ENCODE peak calls at places on chromosome 1, in four cellular contexts. O, R, M and Q are unnamed samples.
A peak's percentile ranks its signal among the peaks of the same experiment; 100 is the strongest.

GRCh38 chr1:31769720-31770390 is 5.7 kb upstream of the ADGRB2 start:
- DNase-seq in O (no peak), R (no peak), M (no peak), Q (no peak)

GRCh38 chr1:3663999-3664699 is 11.8 kb downstream of the TP73 start:
- DNase-seq in O (peak; percentile 13), R (no peak), M (no peak), Q (no peak)

GRCh38 chr1:27564710-27565649 is 39.0 kb downstream of the AHDC1 start:
- DNase-seq in O (no peak), R (no peak), M (no peak), Q (no peak)

GRCh38 chr1:224457782-224458144 is 23.2 kb upstream of the WDR26 start:
- DNase-seq in O (no peak), R (no peak), M (no peak), Q (no peak)

GRCh38 chr1:223834660-223835263 is 11.0 kb downstream of the TP53BP2 start:
- DNase-seq in O (no peak), R (no peak), M (no peak), Q (no peak)

GRCh38 chr1:94299627-94300552 is 62.5 kb upstream of the ARHGAP29 start:
- DNase-seq in O (no peak), R (no peak), M (no peak), Q (peak; percentile 41)

GRCh38 chr1:86906419-86906818 is 7.5 kb downstream of the SELENOF start:
- DNase-seq in O (no peak), R (no peak), M (peak; percentile 16), Q (no peak)

GRCh38 chr1:117843791-117844190 is 85.6 kb downstream of the GDAP2 start:
- DNase-seq in O (no peak), R (no peak), M (no peak), Q (no peak)

GRCh38 chr1:5265416-5266075 is 611.1 kb downstream of the AJAP1 start:
- DNase-seq in O (no peak), R (no peak), M (no peak), Q (no peak)

GRCh38 chr1:26771643-26772321 is 16.0 kb upstream of the PIGV start:
- DNase-seq in O (no peak), R (peak; percentile 95), M (peak; percentile 25), Q (peak; percentile 77)

GRCh38 chr1:201282931-201283829 is at the start of gene PKP1:
- DNase-seq in O (peak; percentile 44), R (no peak), M (no peak), Q (no peak)

GRCh38 chr1:204445860-204446412 is 34.3 kb upstream of the PPP1R15B start:
- DNase-seq in O (peak; percentile 92), R (peak; percentile 79), M (peak; percentile 88), Q (peak; percentile 18)

GRCh38 chr1:86502721-86503430 is 34.1 kb downstream of the CLCA1 start:
- DNase-seq in O (peak; percentile 68), R (no peak), M (no peak), Q (peak; percentile 6)

GRCh38 chr1:230074762-230075161 is 7.7 kb downstream of the GALNT2 start:
- DNase-seq in O (no peak), R (no peak), M (no peak), Q (no peak)

GRCh38 chr1:63728611-63729226 is 45.1 kb upstream of the ROR1 start:
- DNase-seq in O (peak; percentile 38), R (no peak), M (no peak), Q (no peak)

GRCh38 chr1:10105484-10105883 is 72.7 kb downstream of the UBE4B start:
- DNase-seq in O (no peak), R (no peak), M (no peak), Q (no peak)

GRCh38 chr1:54604051-54604450 is 19.3 kb downstream of the FAM151A start:
- DNase-seq in O (no peak), R (no peak), M (no peak), Q (no peak)

DNA sequence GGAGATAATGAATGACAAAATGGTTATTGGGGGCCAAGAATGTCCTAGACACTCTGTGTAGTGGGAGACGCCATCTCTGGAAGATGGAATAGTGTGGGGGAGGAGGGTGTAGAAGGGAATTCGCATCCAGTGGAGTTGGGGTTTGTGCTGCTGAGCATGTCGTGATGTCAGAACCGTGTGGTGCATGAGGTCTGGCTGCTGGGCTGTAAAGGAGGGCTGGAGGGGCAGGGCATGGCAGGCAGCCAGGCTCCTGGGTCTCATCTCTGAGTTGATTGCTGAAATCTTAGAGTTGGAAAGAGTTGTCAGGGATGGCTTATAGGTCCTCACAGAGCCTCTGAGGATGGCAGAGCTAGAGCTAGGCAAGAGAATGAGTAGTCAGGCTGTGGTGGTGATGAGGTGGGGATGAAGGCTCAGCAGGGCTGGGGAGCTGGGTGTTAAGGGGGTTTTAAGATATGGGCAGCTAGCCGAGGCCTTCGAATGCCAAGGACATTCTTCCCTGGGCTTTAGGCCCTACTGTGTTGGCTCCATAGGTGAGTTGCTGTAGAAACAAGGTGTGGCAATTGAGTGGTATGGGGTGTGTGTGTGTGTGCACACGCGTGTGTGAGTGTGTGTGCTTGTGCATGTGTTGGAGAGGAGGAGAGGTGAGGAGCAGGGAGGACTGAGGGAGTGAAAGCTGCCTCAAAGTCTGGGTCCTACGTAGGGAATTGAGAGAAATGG is 1.9 kb downstream of the PPFIA4 start:
- DNase-seq in O (no peak), R (peak; percentile 11), M (no peak), Q (no peak)
- TF ChIP-seq ELF4 in O (no peak), R (no peak), M (no peak), Q (no peak)

DNA sequence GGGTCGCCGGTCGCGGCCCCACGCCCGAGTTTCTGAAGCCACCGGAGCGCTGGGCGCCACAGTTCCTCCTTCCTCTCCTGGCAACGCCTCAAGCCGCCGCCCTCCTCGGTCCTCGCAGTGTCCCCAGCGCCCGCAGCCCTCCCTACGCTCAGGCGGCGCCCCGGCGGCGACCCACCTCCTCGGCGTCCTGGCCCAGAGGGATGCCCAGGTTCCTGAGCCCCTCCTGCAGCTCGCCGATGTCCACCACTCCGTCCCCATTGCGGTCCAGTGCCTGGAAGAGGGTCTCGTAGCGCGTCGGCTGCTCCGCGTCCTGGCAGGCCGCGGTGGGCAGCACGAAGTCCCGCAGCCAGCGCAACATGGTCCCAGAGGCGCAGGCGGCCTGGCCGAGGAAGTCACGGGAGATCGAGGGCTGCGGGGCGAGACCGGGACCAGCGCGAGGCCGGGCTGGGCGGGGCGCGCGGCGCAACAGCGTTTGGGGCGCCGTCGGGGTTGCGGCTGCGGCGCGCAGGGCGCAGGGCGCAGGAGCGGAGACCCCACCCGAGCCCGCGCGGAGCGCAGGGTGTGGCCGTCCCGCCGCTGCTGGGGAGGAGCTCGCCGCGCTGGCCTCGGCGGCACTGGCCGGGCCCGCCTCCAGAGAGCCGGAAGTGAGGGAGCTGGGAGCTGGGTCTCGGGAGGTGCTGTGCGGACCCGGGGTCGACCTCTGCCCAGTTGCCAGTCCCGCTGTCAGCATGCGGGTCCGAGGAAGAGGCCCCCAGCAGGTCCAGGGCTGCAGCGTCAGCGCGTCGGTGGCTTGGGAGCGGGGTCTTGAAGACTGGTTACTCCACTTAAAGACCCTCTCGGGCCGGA is at the start of gene SLC25A24:
- DNase-seq in O (peak; percentile 79), R (peak; percentile 92), M (peak; percentile 82), Q (peak; percentile 47)
- TF ChIP-seq ELF4 in O (no peak), R (peak; percentile 54), M (no peak), Q (no peak)

GRCh38 chr1:152448095-152448494 is 34.0 kb upstream of the CRNN start:
- DNase-seq in O (no peak), R (no peak), M (no peak), Q (no peak)
- TF ChIP-seq ELF4 in O (no peak), R (no peak), M (no peak), Q (no peak)

GRCh38 chr1:36966242-36966641 is 68.1 kb downstream of the GRIK3 start:
- DNase-seq in O (peak; percentile 73), R (peak; percentile 39), M (peak; percentile 39), Q (peak; percentile 5)
- TF ChIP-seq ELF4 in O (no peak), R (no peak), M (no peak), Q (no peak)

DNA sequence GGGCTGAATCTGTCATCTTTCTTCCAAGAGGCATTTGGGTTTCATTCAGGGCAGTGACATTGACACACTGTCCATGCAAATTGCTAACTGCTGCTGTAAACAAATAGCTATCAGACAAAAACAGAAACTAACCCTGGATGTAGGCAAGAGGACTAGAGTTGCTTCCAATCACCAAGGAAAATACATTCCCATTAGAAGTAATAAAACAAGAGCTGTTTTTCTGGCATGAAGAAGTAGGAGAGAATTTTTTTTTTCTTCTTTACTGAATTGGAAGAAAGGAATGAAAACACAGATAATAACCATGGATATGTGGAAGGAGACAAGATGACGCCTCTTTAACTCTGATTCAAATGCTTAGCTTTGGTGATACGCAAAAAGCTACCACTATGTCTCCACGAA is 58.9 kb upstream of the TBX15 start:
- DNase-seq in O (no peak), R (no peak), M (no peak), Q (no peak)
- TF ChIP-seq ELF4 in O (no peak), R (no peak), M (no peak), Q (no peak)

GRCh38 chr1:51705035-51705434 is 88.1 kb downstream of the OSBPL9 start:
- DNase-seq in O (no peak), R (no peak), M (no peak), Q (no peak)
- TF ChIP-seq ELF4 in O (no peak), R (no peak), M (no peak), Q (no peak)

GRCh38 chr1:209617047-209617673 is 33.6 kb downstream of the CAMK1G start:
- DNase-seq in O (no peak), R (no peak), M (no peak), Q (no peak)
- TF ChIP-seq ELF4 in O (no peak), R (no peak), M (no peak), Q (no peak)

GRCh38 chr1:1929639-1930545 is 10.8 kb upstream of the TMEM52 start:
- DNase-seq in O (no peak), R (no peak), M (no peak), Q (no peak)
- TF ChIP-seq ELF4 in O (no peak), R (no peak), M (no peak), Q (no peak)